ENCODE peak calls at places on chromosome 22, in six cellular contexts. L is AG04449, N is IMR-90, Q is choroid plexus epithelial cell, G is BE2C, V is PC-9. O is an unnamed sample.

GRCh38 chr22:43399338-43399979 is 12.4 kb upstream of the MPPED1 start:
- DNase-seq in L (no peak), N (no peak), Q (no peak), G (peak; percentile 62), V (no peak), O (no peak)

GRCh38 chr22:40396882-40397281 is 26.5 kb downstream of the SGSM3 start:
- DNase-seq in L (peak; percentile 16), N (peak; percentile 88), Q (peak; percentile 71), G (peak; percentile 67), V (peak; percentile 89), O (peak; percentile 22)

GRCh38 chr22:25013634-25014033 is 61.1 kb downstream of the KIAA1671 start:
- DNase-seq in L (no peak), N (no peak), Q (no peak), G (peak; percentile 27), V (no peak), O (no peak)

GRCh38 chr22:24952837-24953293 is 349 bp downstream of the KIAA1671 start:
- DNase-seq in L (no peak), N (peak; percentile 7), Q (peak; percentile 26), G (peak; percentile 58), V (peak; percentile 60), O (no peak)

GRCh38 chr22:47386812-47387510 is 624.5 kb downstream of the TBC1D22A start:
- DNase-seq in L (no peak), N (no peak), Q (no peak), G (no peak), V (no peak), O (no peak)

GRCh38 chr22:22735695-22736611 is 91.5 kb downstream of the GGTLC2 start:
- DNase-seq in L (no peak), N (no peak), Q (no peak), G (no peak), V (no peak), O (no peak)

GRCh38 chr22:42717197-42717967 is 3.3 kb downstream of the A4GALT start:
- DNase-seq in L (no peak), N (no peak), Q (no peak), G (no peak), V (peak; percentile 25), O (peak; percentile 47)

GRCh38 chr22:42908082-42908746 is 51.1 kb upstream of the ARFGAP3 start:
- DNase-seq in L (no peak), N (no peak), Q (no peak), G (no peak), V (no peak), O (no peak)

GRCh38 chr22:49783926-49784629 is 43.6 kb downstream of the BRD1 start:
- DNase-seq in L (no peak), N (no peak), Q (no peak), G (no peak), V (no peak), O (no peak)

GRCh38 chr22:45966892-45967365 is 10.0 kb downstream of the WNT7B start:
- DNase-seq in L (no peak), N (no peak), Q (no peak), G (no peak), V (no peak), O (no peak)

GRCh38 chr22:19822301-19823117 is 32.2 kb downstream of the GNB1L start:
- DNase-seq in L (no peak), N (no peak), Q (no peak), G (no peak), V (no peak), O (no peak)

GRCh38 chr22:46971141-46971775 is 208.8 kb downstream of the TBC1D22A start:
- DNase-seq in L (no peak), N (peak; percentile 83), Q (peak; percentile 75), G (peak; percentile 43), V (no peak), O (peak; percentile 49)

GRCh38 chr22:22895776-22896445 is 8.3 kb downstream of the IGLL5 start:
- DNase-seq in L (no peak), N (no peak), Q (no peak), G (no peak), V (no peak), O (no peak)

GRCh38 chr22:23088199-23088604 is 17.9 kb downstream of the GNAZ start:
- DNase-seq in L (no peak), N (no peak), Q (no peak), G (no peak), V (peak; percentile 51), O (no peak)

GRCh38 chr22:26617251-26618199 is at the start of gene CRYBB1:
- DNase-seq in L (no peak), N (peak; percentile 36), Q (no peak), G (no peak), V (no peak), O (no peak)

GRCh38 chr22:46104881-46105493 is 45.3 kb upstream of the PPARA start:
- DNase-seq in L (no peak), N (no peak), Q (no peak), G (no peak), V (peak; percentile 37), O (no peak)

GRCh38 chr22:23570681-23571080 is 9.4 kb downstream of the IGLL1 start:
- DNase-seq in L (no peak), N (no peak), Q (no peak), G (no peak), V (no peak), O (no peak)

GRCh38 chr22:19448076-19448607 is 631 bp upstream of the C22orf39 start:
- DNase-seq in L (no peak), N (peak; percentile 43), Q (peak; percentile 92), G (peak; percentile 83), V (peak; percentile 10), O (peak; percentile 61)

GRCh38 chr22:19878461-19879247 is 24.0 kb upstream of the GNB1L start:
- DNase-seq in L (no peak), N (peak; percentile 26), Q (peak; percentile 46), G (peak; percentile 8), V (no peak), O (no peak)

GRCh38 chr22:46547883-46548244 is 10.4 kb upstream of the CELSR1 start:
- DNase-seq in L (peak; percentile 45), N (peak; percentile 92), Q (peak; percentile 89), G (no peak), V (peak; percentile 68), O (no peak)

GRCh38 chr22:36493690-36494110 is 12.3 kb upstream of the TXN2 start:
- DNase-seq in L (no peak), N (no peak), Q (no peak), G (no peak), V (no peak), O (no peak)

GRCh38 chr22:23969071-23969470 is 2.4 kb downstream of the DDTL start:
- DNase-seq in L (no peak), N (no peak), Q (no peak), G (no peak), V (no peak), O (no peak)

GRCh38 chr22:32625985-32626384 is 151.4 kb downstream of the FBXO7 start:
- DNase-seq in L (no peak), N (no peak), Q (no peak), G (no peak), V (no peak), O (no peak)

GRCh38 chr22:31253949-31254348 is 38.3 kb downstream of the PIK3IP1 start:
- DNase-seq in L (no peak), N (no peak), Q (no peak), G (no peak), V (peak; percentile 95), O (no peak)

GRCh38 chr22:37768273-37768672 is 39.5 kb upstream of the GCAT start:
- DNase-seq in L (no peak), N (no peak), Q (no peak), G (no peak), V (no peak), O (no peak)
- TF ChIP-seq CTCF in L (peak; percentile 22), N (peak; percentile 20), Q (peak; percentile 53), G (peak; percentile 45), V (peak; percentile 63), O (peak; percentile 22)

GRCh38 chr22:44963055-44963454 is 46.8 kb downstream of the PHF21B start:
- DNase-seq in L (no peak), N (no peak), Q (no peak), G (no peak), V (no peak), O (no peak)

GRCh38 chr22:44968736-44969135 is 41.1 kb downstream of the PHF21B start:
- DNase-seq in L (no peak), N (no peak), Q (peak; percentile 4), G (no peak), V (no peak), O (no peak)

GRCh38 chr22:44963832-44964721 is 45.7 kb downstream of the PHF21B start:
- DNase-seq in L (no peak), N (no peak), Q (no peak), G (no peak), V (no peak), O (no peak)

GRCh38 chr22:44965171-44965570 is 44.6 kb downstream of the PHF21B start:
- DNase-seq in L (no peak), N (no peak), Q (no peak), G (no peak), V (no peak), O (no peak)

GRCh38 chr22:44964722-44965078 is 45.1 kb downstream of the PHF21B start:
- DNase-seq in L (no peak), N (no peak), Q (no peak), G (no peak), V (no peak), O (no peak)
- TF ChIP-seq CTCF in L (no peak), N (no peak), Q (no peak), G (no peak), V (no peak), O (no peak)

DNA sequence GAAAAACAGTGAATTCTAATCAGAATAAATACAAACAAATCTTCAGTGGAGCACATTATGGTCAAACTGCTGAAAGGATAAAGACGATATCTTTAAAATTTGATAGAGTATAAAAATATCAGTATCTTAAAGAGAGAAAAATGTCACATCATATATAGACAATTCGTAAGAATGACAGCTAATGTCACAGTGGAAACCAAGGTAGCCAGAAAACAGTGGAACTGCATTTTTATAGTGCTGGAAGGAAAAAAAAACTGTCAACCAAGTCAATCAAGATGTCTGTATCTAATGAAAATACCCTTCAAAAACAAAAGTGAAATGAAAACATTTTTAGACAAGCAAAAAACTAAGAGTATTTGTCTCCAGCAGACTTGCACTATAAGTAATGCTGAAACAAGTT is 73.4 kb upstream of the HMGXB4 start:
- DNase-seq in L (no peak), N (no peak), Q (no peak), G (no peak), V (no peak), O (no peak)
- TF ChIP-seq CTCF in L (no peak), N (no peak), Q (no peak), G (no peak), V (no peak), O (no peak)

GRCh38 chr22:41576877-41577276 is 12.8 kb downstream of the PMM1 start:
- DNase-seq in L (no peak), N (peak; percentile 52), Q (peak; percentile 67), G (peak; percentile 84), V (peak; percentile 63), O (peak; percentile 65)
- TF ChIP-seq CTCF in L (peak; percentile 71), N (peak; percentile 64), Q (peak; percentile 79), G (peak; percentile 94), V (peak; percentile 88), O (peak; percentile 61)

GRCh38 chr22:29002603-29003002 is 59.0 kb downstream of the C22orf31 start:
- DNase-seq in L (no peak), N (no peak), Q (no peak), G (peak; percentile 50), V (no peak), O (no peak)

GRCh38 chr22:29003552-29003951 is 58.1 kb downstream of the C22orf31 start:
- DNase-seq in L (no peak), N (no peak), Q (no peak), G (no peak), V (no peak), O (no peak)

GRCh38 chr22:29003975-29004646 is 57.5 kb downstream of the C22orf31 start:
- DNase-seq in L (no peak), N (no peak), Q (no peak), G (peak; percentile 33), V (peak; percentile 19), O (peak; percentile 27)

GRCh38 chr22:29006346-29006745 is 55.3 kb downstream of the C22orf31 start:
- DNase-seq in L (no peak), N (no peak), Q (no peak), G (no peak), V (no peak), O (no peak)

GRCh38 chr22:29004647-29005371 is 56.8 kb downstream of the C22orf31 start:
- DNase-seq in L (no peak), N (peak; percentile 15), Q (peak; percentile 45), G (peak; percentile 55), V (no peak), O (peak; percentile 55)
- TF ChIP-seq CTCF in L (no peak), N (no peak), Q (no peak), G (no peak), V (no peak), O (no peak)